ENCODE peak calls at places on chromosome 19, in eight cellular contexts. M is transverse colon, V is upper lobe of left lung, J is GM23338, O is spleen, W is HL-60, N is GM12878, L is vagina. Z is an unnamed sample.

GRCh38 chr19:14048439-14049153 is 13.3 kb downstream of the PALM3 start:
- DNase-seq in O (peak), L (no peak), N (no peak), J (peak), W (peak), M (peak), V (peak), Z (no peak)

GRCh38 chr19:12983561-12984142 is 11.6 kb upstream of the NFIX start:
- DNase-seq in W (peak), L (peak), V (peak), M (peak), O (peak), N (no peak), J (peak), Z (peak)

GRCh38 chr19:16210168-16210567 is 12.5 kb downstream of the AP1M1 start:
- DNase-seq in J (no peak), O (no peak), V (no peak), W (no peak), N (no peak), L (no peak), M (no peak), Z (no peak)

GRCh38 chr19:12885749-12886706 is 973 bp downstream of the KLF1 start:
- DNase-seq in V (no peak), M (no peak), N (no peak), L (no peak), O (no peak), W (no peak), J (peak), Z (no peak)

GRCh38 chr19:43820098-43820860 is 6.8 kb upstream of the ZNF283 start:
- DNase-seq in W (no peak), N (no peak), V (no peak), M (no peak), L (no peak), O (no peak), J (peak), Z (no peak)

GRCh38 chr19:1355258-1355973 is 28.3 kb upstream of the NDUFS7 start:
- DNase-seq in W (peak), N (no peak), L (no peak), V (peak), O (no peak), M (no peak), J (no peak), Z (no peak)

GRCh38 chr19:10389863-10390262 is 9.5 kb upstream of the TYK2 start:
- DNase-seq in V (no peak), J (peak), O (no peak), L (no peak), M (no peak), W (peak), N (no peak), Z (no peak)

GRCh38 chr19:46574533-46574932 is 26.6 kb upstream of the CALM3 start:
- DNase-seq in L (no peak), O (no peak), M (no peak), J (no peak), W (no peak), N (no peak), V (no peak), Z (no peak)

GRCh38 chr19:51994048-51994644 is 7.5 kb upstream of the ZNF350 start:
- DNase-seq in M (no peak), W (no peak), V (no peak), O (no peak), L (no peak), N (no peak), J (no peak), Z (no peak)

GRCh38 chr19:51786651-51787494 is 8.1 kb upstream of the FPR3 start:
- DNase-seq in J (no peak), M (no peak), O (no peak), W (no peak), L (no peak), V (no peak), N (no peak), Z (no peak)

GRCh38 chr19:11155373-11156120 is at the start of gene SPC24:
- DNase-seq in O (peak), L (peak), J (peak), M (peak), V (peak), N (peak), W (peak), Z (peak)

GRCh38 chr19:35811317-35812219 is 1.1 kb downstream of the PRODH2 start:
- DNase-seq in J (no peak), N (no peak), M (no peak), O (no peak), L (no peak), V (no peak), W (no peak), Z (no peak)

GRCh38 chr19:4609878-4610511 is 29.3 kb upstream of the TNFAIP8L1 start:
- DNase-seq in W (peak), N (no peak), M (no peak), L (no peak), J (peak), V (peak), O (peak), Z (no peak)

GRCh38 chr19:34188388-34188787 is 16.1 kb downstream of the LSM14A start:
- DNase-seq in J (no peak), L (no peak), O (no peak), W (peak), V (no peak), M (no peak), N (no peak), Z (no peak)

GRCh38 chr19:12867120-12868099 is 13.8 kb downstream of the DNASE2 start:
- DNase-seq in L (no peak), N (peak), O (peak), V (peak), M (peak), J (peak), W (no peak), Z (peak)

GRCh38 chr19:40365613-40366401 is 17.3 kb downstream of the PLD3 start:
- DNase-seq in N (no peak), V (peak), M (peak), J (peak), W (no peak), L (no peak), O (peak), Z (no peak)

GRCh38 chr19:38466050-38466449 is 32.6 kb downstream of the RYR1 start:
- DNase-seq in L (no peak), W (no peak), O (no peak), M (no peak), J (no peak), V (no peak), N (no peak), Z (no peak)

GRCh38 chr19:23259961-23260360 is 9.8 kb upstream of the ZNF724 start:
- DNase-seq in L (no peak), O (no peak), W (no peak), V (no peak), N (no peak), M (no peak), J (no peak), Z (no peak)

GRCh38 chr19:51887522-51888498 is at the start of gene ZNF577:
- DNase-seq in L (no peak), W (peak), J (peak), V (peak), O (peak), N (no peak), M (peak), Z (peak)

GRCh38 chr19:51807111-51807701 is 12.2 kb downstream of the FPR3 start:
- DNase-seq in V (peak), W (peak), N (no peak), O (no peak), M (peak), L (no peak), J (peak), Z (no peak)

GRCh38 chr19:18798384-18799352 is 7.6 kb upstream of the COMP start:
- DNase-seq in J (peak), W (no peak), M (peak), L (no peak), V (no peak), N (no peak), O (no peak), Z (no peak)

GRCh38 chr19:44112802-44113137 is 429 bp upstream of the ZNF225 start:
- DNase-seq in J (peak), M (no peak), V (no peak), L (no peak), O (no peak), N (no peak), W (no peak), Z (no peak)

GRCh38 chr19:33756177-33756576 is 40.5 kb upstream of the KCTD15 start:
- DNase-seq in J (no peak), O (no peak), V (no peak), L (no peak), M (no peak), W (no peak), N (no peak), Z (no peak)

GRCh38 chr19:10334340-10335148 is 1.2 kb upstream of the RAVER1 start:
- DNase-seq in L (peak), W (peak), M (peak), J (peak), V (peak), N (no peak), O (peak), Z (peak)

GRCh38 chr19:7004313-7004931 is 16.8 kb downstream of the MBD3L2B start:
- DNase-seq in N (no peak), L (no peak), O (no peak), W (peak), M (no peak), J (peak), V (no peak), Z (no peak)

GRCh38 chr19:29266001-29266400 is 53.0 kb upstream of the UQCRFS1 start:
- DNase-seq in M (no peak), V (no peak), J (no peak), W (no peak), O (no peak), L (no peak), N (no peak), Z (no peak)

GRCh38 chr19:51830263-51830662 is 35.3 kb downstream of the FPR3 start:
- DNase-seq in L (no peak), W (peak), J (no peak), O (no peak), V (no peak), N (no peak), M (no peak), Z (no peak)

GRCh38 chr19:17340302-17340870 is 3.0 kb downstream of the GTPBP3 start:
- DNase-seq in V (no peak), J (peak), N (no peak), O (no peak), M (peak), W (no peak), L (no peak), Z (no peak)

GRCh38 chr19:2478324-2478755 is 2.4 kb downstream of the GADD45B start:
- DNase-seq in W (peak), N (no peak), O (peak), J (peak), M (peak), V (peak), L (no peak), Z (peak)

GRCh38 chr19:2478756-2479555 is 3.0 kb downstream of the GADD45B start:
- DNase-seq in W (peak), M (peak), J (peak), V (peak), O (peak), N (no peak), L (no peak), Z (peak)

GRCh38 chr19:2481466-2481865 is 5.5 kb downstream of the GADD45B start:
- DNase-seq in L (no peak), M (no peak), O (no peak), J (no peak), V (no peak), W (no peak), N (no peak), Z (no peak)

GRCh38 chr19:2477732-2478191 is 1.8 kb downstream of the GADD45B start:
- DNase-seq in W (peak), L (no peak), V (peak), N (no peak), O (peak), M (peak), J (no peak), Z (no peak)

GRCh38 chr19:2479556-2480194 is 3.7 kb downstream of the GADD45B start:
- DNase-seq in J (no peak), N (no peak), W (no peak), L (no peak), O (no peak), V (no peak), M (no peak), Z (no peak)
- TF ChIP-seq CTCF in J (peak), N (peak), W (no peak), L (no peak), O (no peak), V (peak), M (peak), Z (no peak)

GRCh38 chr19:53877361-53877766 is 4.6 kb upstream of the PRKCG start:
- DNase-seq in N (no peak), J (peak), V (no peak), O (no peak), W (no peak), M (no peak), L (no peak), Z (no peak)
- TF ChIP-seq POLR2AphosphoS5 in N (no peak), J (no peak), V (no peak), O (peak), W (no peak), M (peak), L (no peak), Z (no peak)

GRCh38 chr19:49361438-49362047 is 673 bp downstream of the TEAD2 start:
- DNase-seq in J (peak), N (no peak), M (peak), L (no peak), O (peak), W (no peak), V (peak), Z (peak)

GRCh38 chr19:49362926-49363264 is 679 bp upstream of the TEAD2 start:
- DNase-seq in N (no peak), J (no peak), L (no peak), O (no peak), W (no peak), M (peak), V (peak), Z (no peak)

GRCh38 chr19:49362048-49362925 is at the start of gene TEAD2:
- DNase-seq in M (peak), J (peak), O (peak), L (no peak), N (no peak), W (no peak), V (peak), Z (peak)

GRCh38 chr19:49364083-49364687 is 508 bp downstream of the DKKL1 start:
- DNase-seq in N (no peak), J (no peak), W (no peak), O (no peak), V (no peak), M (no peak), L (no peak), Z (no peak)

GRCh38 chr19:49363265-49364082 is at the start of gene DKKL1:
- DNase-seq in W (peak), M (peak), O (peak), L (peak), J (peak), N (peak), V (peak), Z (peak)
- TF ChIP-seq CTCF in W (no peak), M (peak), O (no peak), L (peak), J (peak), N (no peak), V (no peak), Z (peak)

GRCh38 chr19:55643733-55644116 is 276 bp downstream of the ZNF581 start:
- DNase-seq in V (no peak), O (no peak), J (no peak), W (no peak), M (no peak), N (no peak), L (no peak), Z (no peak)

GRCh38 chr19:55646889-55647731 is 902 bp upstream of the CCDC106 start:
- DNase-seq in J (no peak), W (no peak), L (no peak), V (no peak), O (no peak), M (no peak), N (no peak), Z (no peak)

GRCh38 chr19:55644842-55645511 is 1.5 kb downstream of the ZNF581 start:
- DNase-seq in O (no peak), J (no peak), M (no peak), W (no peak), L (no peak), N (no peak), V (no peak), Z (no peak)

GRCh38 chr19:55644191-55644833 is 863 bp downstream of the ZNF581 start:
- DNase-seq in N (no peak), O (no peak), J (no peak), W (no peak), V (no peak), L (no peak), M (no peak), Z (no peak)

GRCh38 chr19:55645512-55645881 is 2.0 kb downstream of the ZNF581 start:
- DNase-seq in N (no peak), V (no peak), M (no peak), L (no peak), O (no peak), W (no peak), J (no peak), Z (no peak)
- TF ChIP-seq POLR2AphosphoS5 in N (no peak), V (no peak), M (no peak), L (no peak), O (no peak), W (no peak), J (no peak), Z (no peak)

GRCh38 chr19:53432088-53432661 is 391 bp downstream of the ZNF761 start:
- DNase-seq in N (no peak), V (peak), M (peak), J (peak), W (peak), L (no peak), O (peak), Z (no peak)

GRCh38 chr19:53431399-53432087 is at the start of gene ZNF761:
- DNase-seq in W (peak), O (peak), N (peak), L (peak), V (peak), M (peak), J (peak), Z (peak)
- TF ChIP-seq CTCF in W (no peak), O (peak), N (no peak), L (peak), V (peak), M (peak), J (no peak), Z (peak)